ENCODE peak calls at places on chromosomes 7 and 10, in eight cellular contexts. A is cardiac fibroblast; V is Daoy; P is mucosa of gallbladder; G is MV-4-11; U is stimulated activated CD4-positive, alpha-beta T cell treated with anti-CD3 and anti-CD28 coated beads, Interleukin-1b, Interleukin-23, amount 100 ng/mL, for 48 hours; Q is mesendoderm; S is GM20000. X is an unnamed sample.

GRCh38 chr7:66016131-66016461 is 34.1 kb upstream of the GUSB start:
- DNase-seq in A (peak), V (peak), P (no peak), G (no peak), U (no peak), Q (no peak), S (no peak), X (no peak)

GRCh38 chr10:95790982-95791381 is 35.0 kb downstream of the ENTPD1 start:
- DNase-seq in A (no peak), V (no peak), P (no peak), G (no peak), U (no peak), Q (no peak), S (no peak), X (no peak)

GRCh38 chr10:1169186-1169885 is 113.2 kb downstream of the WDR37 start:
- DNase-seq in A (no peak), V (no peak), P (no peak), G (no peak), U (no peak), Q (no peak), S (no peak), X (no peak)

GRCh38 chr7:34026481-34027225 is 121.3 kb downstream of the BMPER start:
- DNase-seq in A (peak), V (no peak), P (no peak), G (no peak), U (no peak), Q (no peak), S (no peak), X (no peak)

GRCh38 chr10:121690152-121690551 is 91.9 kb upstream of the FGFR2 start:
- DNase-seq in A (no peak), V (no peak), P (no peak), G (no peak), U (no peak), Q (no peak), S (no peak), X (no peak)

GRCh38 chr10:43231523-43232078 is 35.3 kb downstream of the RASGEF1A start:
- DNase-seq in A (no peak), V (no peak), P (no peak), G (no peak), U (no peak), Q (no peak), S (no peak), X (peak)

GRCh38 chr7:16657656-16658279 is 11.8 kb downstream of the BZW2 start:
- DNase-seq in A (peak), V (peak), P (no peak), G (peak), U (no peak), Q (peak), S (no peak), X (no peak)

GRCh38 chr7:33628894-33629293 is 276.4 kb upstream of the BMPER start:
- DNase-seq in A (no peak), V (no peak), P (no peak), G (no peak), U (no peak), Q (no peak), S (no peak), X (no peak)

GRCh38 chr7:55132550-55132889 is 113.7 kb downstream of the EGFR start:
- DNase-seq in A (no peak), V (no peak), P (no peak), G (no peak), U (no peak), Q (no peak), S (no peak), X (no peak)

GRCh38 chr7:138417840-138418239 is 42.2 kb upstream of the TRIM24 start:
- DNase-seq in A (no peak), V (no peak), P (no peak), G (no peak), U (no peak), Q (no peak), S (no peak), X (no peak)

GRCh38 chr7:44087914-44088838 is 5.8 kb upstream of the POLM start:
- DNase-seq in A (peak), V (peak), P (no peak), G (no peak), U (no peak), Q (no peak), S (no peak), X (no peak)

GRCh38 chr7:112124367-112124766 is 81.8 kb downstream of the DOCK4 start:
- DNase-seq in A (no peak), V (no peak), P (no peak), G (no peak), U (no peak), Q (no peak), S (no peak), X (no peak)

GRCh38 chr7:7861211-7861633 is 107.4 kb upstream of the GLCCI1 start:
- DNase-seq in A (peak), V (peak), P (no peak), G (no peak), U (no peak), Q (no peak), S (no peak), X (no peak)

GRCh38 chr7:144027974-144028373 is 20.8 kb upstream of the OR2A5 start:
- DNase-seq in A (peak), V (no peak), P (no peak), G (no peak), U (no peak), Q (no peak), S (no peak), X (no peak)

GRCh38 chr10:94097656-94098055 is 103.9 kb downstream of the PLCE1 start:
- DNase-seq in A (no peak), V (peak), P (no peak), G (no peak), U (no peak), Q (no peak), S (no peak), X (no peak)

GRCh38 chr10:69317175-69318086 is 39.1 kb downstream of the HK1 start:
- DNase-seq in A (no peak), V (no peak), P (no peak), G (no peak), U (peak), Q (peak), S (peak), X (peak)

X was measured in OCI-LY7.